ENCODE peak calls at places on chromosomes 12 and 14, in four cellular contexts. X is HCT116, H is K562, C is A549. G is an unnamed sample.

GRCh38 chr12:125140918-125141573 is 75.8 kb downstream of the AACS start:
- DNase-seq in X (peak), H (no peak), C (peak), G (no peak)

GRCh38 chr12:1534708-1535107 is 59.7 kb downstream of the FBXL14 start:
- DNase-seq in X (no peak), H (no peak), C (no peak), G (peak)

GRCh38 chr12:14418526-14418925 is 53.0 kb downstream of the ATF7IP start:
- DNase-seq in X (no peak), H (no peak), C (no peak), G (no peak)

GRCh38 chr12:131704509-131704908 is 6.4 kb upstream of the SFSWAP start:
- DNase-seq in X (no peak), H (no peak), C (no peak), G (no peak)

GRCh38 chr12:5461966-5462365 is 30.1 kb downstream of the NTF3 start:
- DNase-seq in X (no peak), H (no peak), C (no peak), G (no peak)

GRCh38 chr14:20757963-20758362 is 10.2 kb upstream of the EDDM3B start:
- DNase-seq in X (no peak), H (peak), C (no peak), G (peak)

GRCh38 chr12:9883175-9883574 is 1.9 kb downstream of the KLRF2 start:
- DNase-seq in X (no peak), H (no peak), C (no peak), G (no peak)

GRCh38 chr12:69466867-69467266 is 3.3 kb upstream of the FRS2 start:
- DNase-seq in X (no peak), H (no peak), C (no peak), G (no peak)

GRCh38 chr12:25089738-25090137 is 105.2 kb downstream of the DNAI7 start:
- DNase-seq in X (no peak), H (no peak), C (no peak), G (peak)

GRCh38 chr14:24312736-24313507 is 1.6 kb downstream of the LTB4R start:
- DNase-seq in X (no peak), H (no peak), C (no peak), G (peak)

GRCh38 chr12:100190013-100190394 is 10.6 kb upstream of the ACTR6 start:
- DNase-seq in X (no peak), H (no peak), C (no peak), G (peak)

GRCh38 chr14:37232907-37233481 is 35.3 kb downstream of the MIPOL1 start:
- DNase-seq in X (peak), H (peak), C (peak), G (peak)

GRCh38 chr12:16939871-16940306 is 333.9 kb upstream of the LMO3 start:
- DNase-seq in X (peak), H (peak), C (peak), G (peak)

GRCh38 chr12:76614364-76614763 is 54.8 kb upstream of the OSBPL8 start:
- DNase-seq in X (no peak), H (no peak), C (no peak), G (no peak)

GRCh38 chr12:73817161-73817560 is 720.5 kb upstream of the ATXN7L3B start:
- DNase-seq in X (no peak), H (no peak), C (no peak), G (no peak)

GRCh38 chr12:31590730-31591307 is at the start of gene DENND5B:
- DNase-seq in X (no peak), H (peak), C (peak), G (peak)

GRCh38 chr14:19743256-19743655 is at the start of gene OR4Q3:
- DNase-seq in X (no peak), H (no peak), C (no peak), G (no peak)

GRCh38 chr12:106455100-106455499 is 97.6 kb downstream of the POLR3B start:
- DNase-seq in X (no peak), H (no peak), C (no peak), G (no peak)

GRCh38 chr12:56338643-56339422 is at the start of gene IL23A:
- DNase-seq in X (no peak), H (no peak), C (no peak), G (no peak)

GRCh38 chr12:9992296-9992695 is 6.6 kb downstream of the CLEC1B start:
- DNase-seq in X (no peak), H (no peak), C (no peak), G (no peak)

GRCh38 chr12:1916396-1917171 is 1.9 kb downstream of the CACNA2D4 start:
- DNase-seq in X (no peak), H (peak), C (no peak), G (peak)

GRCh38 chr12:124073636-124074035 is 100.6 kb downstream of the ZNF664 start:
- DNase-seq in X (no peak), H (no peak), C (no peak), G (peak)

GRCh38 chr12:67630373-67631088 is 18.0 kb upstream of the DYRK2 start:
- DNase-seq in X (no peak), H (no peak), C (no peak), G (peak)

GRCh38 chr14:68824207-68824516 is 31.3 kb upstream of the ZFP36L1 start:
- DNase-seq in X (no peak), H (no peak), C (no peak), G (no peak)

GRCh38 chr14:68822964-68823363 is 30.1 kb upstream of the ZFP36L1 start:
- DNase-seq in X (no peak), H (no peak), C (no peak), G (no peak)

GRCh38 chr14:68822132-68822651 is 29.3 kb upstream of the ZFP36L1 start:
- DNase-seq in X (no peak), H (no peak), C (no peak), G (no peak)

GRCh38 chr14:68824517-68825347 is 31.9 kb upstream of the ZFP36L1 start:
- DNase-seq in X (peak), H (peak), C (peak), G (peak)

GRCh38 chr14:68823434-68824206 is 30.8 kb upstream of the ZFP36L1 start:
- DNase-seq in X (no peak), H (no peak), C (no peak), G (no peak)
- TF ChIP-seq MAX in X (no peak), H (no peak), C (no peak), G (no peak)

DNA sequence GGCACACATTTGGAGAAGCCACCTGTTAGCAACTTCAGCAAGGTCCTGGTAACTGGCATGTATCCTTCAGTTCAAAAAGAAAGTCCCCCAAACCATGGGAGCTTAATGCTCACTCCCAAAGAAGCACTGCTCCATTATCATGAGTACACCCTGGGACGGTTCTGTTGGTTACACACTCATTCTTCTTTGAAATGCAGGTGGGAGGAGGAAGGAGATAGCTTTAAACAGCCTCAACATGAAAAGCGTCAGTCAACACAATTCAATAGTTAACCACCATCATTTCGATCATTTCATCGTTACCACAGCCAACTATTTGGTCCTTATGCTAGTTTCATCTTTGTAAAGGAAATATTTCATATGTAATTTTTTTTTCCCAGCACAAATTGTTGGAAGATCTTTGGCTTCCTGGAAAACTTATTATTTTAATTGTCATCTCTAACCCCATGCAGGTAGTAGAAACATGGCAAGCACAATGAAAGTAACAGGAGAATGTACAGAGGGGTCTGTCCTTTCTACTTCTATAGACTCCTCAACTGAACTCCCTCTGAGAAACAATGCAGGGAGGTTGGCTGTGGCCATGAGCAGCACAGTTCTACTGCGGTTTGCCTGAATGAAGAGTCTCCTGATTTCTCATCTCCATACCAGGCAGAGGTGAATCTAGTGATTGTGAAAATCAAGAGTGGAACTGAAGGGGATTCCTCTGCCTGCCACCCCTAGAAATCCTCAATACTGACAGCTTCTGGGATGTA is 196.4 kb upstream of the FOXN3 start:
- DNase-seq in X (no peak), H (no peak), C (no peak), G (no peak)
- H3K4me3 ChIP-seq in X (no peak), H (no peak), C (no peak), G (no peak)

DNA sequence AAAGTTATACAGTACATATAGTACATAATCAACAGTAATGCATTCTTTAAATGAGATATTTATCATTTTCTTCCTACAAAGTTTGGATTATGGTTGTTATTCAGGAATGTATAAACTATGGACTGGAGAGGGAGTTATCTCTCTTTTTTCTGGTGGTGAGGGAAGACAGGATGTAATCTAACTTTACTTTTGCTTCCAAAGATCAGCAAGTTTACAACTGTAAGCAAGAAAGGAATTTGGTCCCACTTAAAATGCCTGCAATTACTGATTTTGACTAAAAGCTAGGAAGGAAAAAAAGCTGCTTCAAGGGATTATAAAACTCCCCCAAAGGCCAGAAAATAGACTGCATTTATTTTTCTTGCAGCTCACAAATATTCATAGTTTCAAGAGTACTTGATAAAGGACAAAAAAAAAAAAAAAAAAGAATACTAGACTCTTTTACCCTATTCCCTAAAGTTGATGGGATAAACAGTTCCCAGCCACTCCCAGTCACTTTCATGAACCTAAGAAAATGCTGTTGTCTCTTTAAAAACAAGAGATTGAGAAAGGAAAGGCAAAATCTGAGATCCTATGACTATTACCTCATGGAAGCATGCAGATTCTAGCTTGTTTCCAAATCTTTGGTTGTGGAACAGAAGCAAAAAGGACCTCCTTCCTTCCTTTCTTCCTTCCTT is 128.6 kb upstream of the BMP4 start:
- DNase-seq in X (no peak), H (no peak), C (no peak), G (no peak)
- TF ChIP-seq MAX in X (no peak), H (no peak), C (no peak), G (no peak)

GRCh38 chr12:116319851-116320621 is 42.5 kb upstream of the MED13L start:
- DNase-seq in X (no peak), H (no peak), C (no peak), G (peak)

GRCh38 chr12:116318738-116319050 is 41.2 kb upstream of the MED13L start:
- DNase-seq in X (no peak), H (no peak), C (no peak), G (no peak)

GRCh38 chr12:116321913-116322312 is 44.4 kb upstream of the MED13L start:
- DNase-seq in X (no peak), H (no peak), C (no peak), G (no peak)

GRCh38 chr12:116319316-116319715 is 41.8 kb upstream of the MED13L start:
- DNase-seq in X (no peak), H (no peak), C (no peak), G (peak)

DNA sequence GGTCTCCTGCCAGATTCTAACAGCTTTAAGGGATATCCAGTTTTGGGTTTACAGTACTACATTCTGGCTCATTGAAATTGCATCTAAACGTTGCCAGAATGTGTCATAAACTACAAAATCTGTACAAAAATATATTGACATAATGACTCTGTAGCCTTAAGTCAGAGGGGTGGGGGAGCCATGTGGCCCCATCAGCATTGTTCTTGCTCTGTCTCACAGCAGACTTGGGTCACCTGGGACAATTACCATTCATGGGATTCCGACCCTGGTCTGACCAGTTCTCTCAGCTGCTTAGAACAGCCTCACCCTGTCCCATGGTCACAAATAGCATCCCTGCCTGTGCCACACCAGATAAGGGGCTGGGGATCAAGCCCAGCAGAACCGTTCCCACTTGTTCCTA is 43.3 kb upstream of the MED13L start:
- DNase-seq in X (no peak), H (no peak), C (no peak), G (no peak)
- H3K4me3 ChIP-seq in X (no peak), H (no peak), C (no peak), G (no peak)

DNA sequence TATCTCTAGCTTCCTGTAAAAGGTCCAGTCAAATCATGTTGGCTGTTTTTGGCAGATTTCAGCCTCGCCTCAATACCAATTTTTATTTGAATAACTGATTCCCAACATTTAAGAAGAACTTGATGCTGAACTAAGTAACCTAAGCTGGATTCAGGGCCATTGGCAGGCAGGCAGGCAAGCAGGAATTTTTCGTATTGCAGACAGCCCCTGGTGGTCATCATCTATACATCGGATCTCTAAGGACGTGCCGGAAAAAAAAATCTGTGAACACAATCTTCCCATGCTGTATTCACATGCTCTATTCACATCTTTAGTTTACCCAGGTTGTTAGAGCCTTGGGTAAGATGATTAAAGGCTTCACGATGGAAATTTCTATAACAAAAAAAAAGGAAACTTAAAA is 7.0 kb downstream of the VCPKMT start:
- DNase-seq in X (peak), H (no peak), C (no peak), G (no peak)
- TF ChIP-seq MAX in X (no peak), H (no peak), C (no peak), G (no peak)

GRCh38 chr14:100283984-100284881 is 22.0 kb downstream of the SLC25A29 start:
- DNase-seq in X (no peak), H (no peak), C (no peak), G (no peak)
- H3K4me3 ChIP-seq in X (peak), H (no peak), C (peak), G (no peak)

GRCh38 chr12:28872654-28873268 is 276.3 kb upstream of the FAR2 start:
- DNase-seq in X (peak), H (peak), C (peak), G (peak)
- TF ChIP-seq MAX in X (no peak), H (no peak), C (no peak), G (no peak)

DNA sequence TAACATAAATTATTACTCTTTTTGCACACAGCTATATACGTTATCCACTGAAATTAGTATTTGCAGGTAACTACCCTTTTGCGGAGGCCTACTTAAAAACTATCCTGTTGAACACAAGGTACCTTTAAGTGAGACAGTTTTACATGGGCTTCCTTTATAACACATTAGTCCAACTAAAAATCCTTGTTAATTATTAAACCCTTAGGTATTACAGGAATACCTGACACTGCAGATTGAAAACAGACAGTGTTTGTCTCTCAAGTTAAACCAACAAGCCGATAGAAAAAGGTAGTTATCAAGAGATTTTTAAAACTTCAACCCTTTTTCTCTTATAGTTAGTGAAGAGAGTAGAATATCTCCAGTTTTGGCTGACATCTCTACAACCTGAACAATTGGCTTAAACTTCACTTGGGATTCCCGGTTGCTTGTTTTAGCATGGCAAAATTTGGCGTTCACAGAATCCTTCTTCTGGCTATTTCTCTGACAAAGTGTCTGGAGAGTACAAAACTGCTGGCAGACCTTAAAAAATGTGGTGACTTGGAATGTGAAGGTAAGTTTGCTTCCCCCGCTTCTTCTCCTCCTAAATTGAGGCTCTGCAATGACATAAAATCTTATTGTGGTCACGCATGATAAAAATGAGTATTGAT is at the start of gene MIA2:
- DNase-seq in X (no peak), H (no peak), C (peak), G (no peak)
- H3K4me3 ChIP-seq in X (peak), H (no peak), C (peak), G (peak)

DNA sequence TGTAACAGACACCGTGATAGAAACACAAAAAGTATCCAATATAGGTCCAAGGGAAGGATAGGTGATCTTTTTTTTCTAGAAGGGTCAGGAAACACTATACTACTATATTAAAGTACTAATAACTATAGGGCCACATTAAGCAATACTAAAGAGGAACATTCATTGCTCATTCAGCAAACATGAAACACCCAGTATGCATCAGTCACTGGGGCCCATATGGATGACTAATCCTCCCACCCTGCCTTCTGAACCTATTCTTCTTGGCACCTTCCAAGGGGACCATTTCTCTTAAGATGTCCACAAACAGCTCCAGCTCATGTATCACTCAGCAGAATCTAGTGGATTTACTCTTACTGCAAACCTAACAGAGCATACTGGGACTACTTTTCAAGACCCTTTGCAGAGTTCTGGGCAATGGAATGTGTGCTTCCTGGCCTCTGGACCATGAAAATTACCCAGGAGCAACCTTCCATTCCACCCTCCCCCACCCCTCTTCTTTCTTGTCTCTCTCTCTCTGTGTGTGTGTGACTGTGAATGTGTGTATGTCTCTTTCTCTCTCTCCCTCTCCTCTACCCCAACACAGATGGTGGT is 187.9 kb downstream of the EPS8 start:
- DNase-seq in X (no peak), H (no peak), C (peak), G (peak)
- TF ChIP-seq MAX in X (no peak), H (no peak), C (no peak), G (no peak)

DNA sequence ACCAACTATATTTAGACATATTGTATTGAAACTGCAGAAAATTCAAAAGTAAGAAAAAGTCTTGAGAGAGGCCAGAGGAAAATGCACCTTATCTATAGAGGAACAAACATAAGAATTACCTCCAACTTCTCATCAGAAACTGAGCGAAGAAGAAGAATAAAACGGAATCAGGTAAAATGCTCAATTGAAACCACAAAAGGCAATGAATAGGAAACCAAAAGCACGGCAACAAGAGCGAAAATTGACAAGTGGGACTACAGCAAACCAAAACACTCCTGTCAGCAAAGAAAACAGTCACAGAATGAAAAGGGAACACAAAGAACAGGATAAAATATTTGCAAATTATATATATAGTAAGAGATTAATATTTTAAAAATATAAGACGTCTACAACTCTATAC is 61.9 kb upstream of the PARP11 start:
- DNase-seq in X (no peak), H (no peak), C (no peak), G (no peak)
- H3K4me3 ChIP-seq in X (no peak), H (no peak), C (no peak), G (no peak)

G was measured in NB4.